ENCODE peak calls at places on chromosomes 11 and 22, in nine cellular contexts. One of them, this sample, is unnamed.

GRCh38 chr11:70796601-70797000 is 398.3 kb downstream of the CTTN start:
- DNase-seq in ovary: no peak
- DNase-seq in IMR-90: no peak
- DNase-seq in colonic mucosa: no peak
- DNase-seq in brain microvascular endothelial cell: no peak
- DNase-seq in lung: no peak
- DNase-seq in testis: no peak
- DNase-seq in mucosa of descending colon: no peak
- DNase-seq in fibroblast of the aortic adventitia: no peak
- DNase-seq in this sample: no peak

GRCh38 chr22:20613301-20613700 is 105.9 kb downstream of the MED15 start:
- DNase-seq in ovary: no peak
- DNase-seq in IMR-90: no peak
- DNase-seq in lung: no peak
- DNase-seq in brain microvascular endothelial cell: no peak
- DNase-seq in colonic mucosa: no peak
- DNase-seq in mucosa of descending colon: no peak
- DNase-seq in testis: no peak
- DNase-seq in fibroblast of the aortic adventitia: no peak
- DNase-seq in this sample: no peak

GRCh38 chr11:279040-279965 is 1.1 kb downstream of the NLRP6 start:
- DNase-seq in fibroblast of the aortic adventitia: no peak
- DNase-seq in colonic mucosa: no peak
- DNase-seq in brain microvascular endothelial cell: no peak
- DNase-seq in testis: no peak
- DNase-seq in mucosa of descending colon: peak; percentile 55
- DNase-seq in ovary: no peak
- DNase-seq in lung: no peak
- DNase-seq in IMR-90: no peak
- DNase-seq in this sample: no peak

GRCh38 chr11:132648841-132649240 is 883.5 kb downstream of the OPCML start:
- DNase-seq in brain microvascular endothelial cell: peak; percentile 42
- DNase-seq in ovary: no peak
- DNase-seq in lung: no peak
- DNase-seq in colonic mucosa: no peak
- DNase-seq in IMR-90: peak; percentile 2
- DNase-seq in testis: no peak
- DNase-seq in mucosa of descending colon: no peak
- DNase-seq in fibroblast of the aortic adventitia: no peak
- DNase-seq in this sample: no peak

GRCh38 chr11:20337526-20338154 is 25.9 kb upstream of the HTATIP2 start:
- DNase-seq in lung: no peak
- DNase-seq in fibroblast of the aortic adventitia: peak; percentile 43
- DNase-seq in mucosa of descending colon: no peak
- DNase-seq in testis: peak; percentile 25
- DNase-seq in ovary: no peak
- DNase-seq in colonic mucosa: no peak
- DNase-seq in brain microvascular endothelial cell: peak; percentile 20
- DNase-seq in IMR-90: peak; percentile 11
- DNase-seq in this sample: no peak

GRCh38 chr11:94283678-94284077 is 20.7 kb upstream of the IZUMO1R start:
- DNase-seq in fibroblast of the aortic adventitia: peak; percentile 12
- DNase-seq in IMR-90: no peak
- DNase-seq in lung: no peak
- DNase-seq in colonic mucosa: no peak
- DNase-seq in ovary: peak; percentile 37
- DNase-seq in brain microvascular endothelial cell: no peak
- DNase-seq in testis: peak; percentile 36
- DNase-seq in mucosa of descending colon: no peak
- DNase-seq in this sample: no peak

GRCh38 chr11:11069741-11070550 is 212.1 kb upstream of the ZBED5 start:
- DNase-seq in testis: no peak
- DNase-seq in brain microvascular endothelial cell: no peak
- DNase-seq in IMR-90: no peak
- DNase-seq in mucosa of descending colon: no peak
- DNase-seq in lung: peak; percentile 15
- DNase-seq in colonic mucosa: no peak
- DNase-seq in ovary: no peak
- DNase-seq in fibroblast of the aortic adventitia: no peak
- DNase-seq in this sample: peak; percentile 14

GRCh38 chr11:15745266-15745665 is 611.1 kb downstream of the SOX6 start:
- DNase-seq in IMR-90: peak; percentile 50
- DNase-seq in testis: no peak
- DNase-seq in brain microvascular endothelial cell: peak; percentile 22
- DNase-seq in ovary: no peak
- DNase-seq in mucosa of descending colon: no peak
- DNase-seq in colonic mucosa: no peak
- DNase-seq in lung: no peak
- DNase-seq in fibroblast of the aortic adventitia: no peak
- DNase-seq in this sample: no peak

GRCh38 chr11:20522536-20522935 is 76.9 kb upstream of the SLC6A5 start:
- DNase-seq in IMR-90: no peak
- DNase-seq in brain microvascular endothelial cell: no peak
- DNase-seq in ovary: no peak
- DNase-seq in colonic mucosa: no peak
- DNase-seq in lung: no peak
- DNase-seq in testis: no peak
- DNase-seq in fibroblast of the aortic adventitia: no peak
- DNase-seq in mucosa of descending colon: no peak
- DNase-seq in this sample: no peak

GRCh38 chr11:110176366-110177056 is 83.3 kb downstream of the ZC3H12C start:
- DNase-seq in fibroblast of the aortic adventitia: no peak
- DNase-seq in colonic mucosa: no peak
- DNase-seq in testis: no peak
- DNase-seq in brain microvascular endothelial cell: no peak
- DNase-seq in lung: no peak
- DNase-seq in mucosa of descending colon: no peak
- DNase-seq in ovary: no peak
- DNase-seq in IMR-90: peak; percentile 51
- DNase-seq in this sample: peak; percentile 62

GRCh38 chr11:106208795-106209194 is 131.3 kb downstream of the AASDHPPT start:
- DNase-seq in mucosa of descending colon: no peak
- DNase-seq in brain microvascular endothelial cell: no peak
- DNase-seq in colonic mucosa: no peak
- DNase-seq in ovary: no peak
- DNase-seq in fibroblast of the aortic adventitia: no peak
- DNase-seq in lung: no peak
- DNase-seq in IMR-90: no peak
- DNase-seq in testis: no peak
- DNase-seq in this sample: no peak

GRCh38 chr22:38228873-38229740 is 27.3 kb downstream of the MAFF start:
- DNase-seq in colonic mucosa: peak; percentile 87
- DNase-seq in brain microvascular endothelial cell: peak; percentile 70
- DNase-seq in lung: no peak
- DNase-seq in fibroblast of the aortic adventitia: peak; percentile 92
- DNase-seq in mucosa of descending colon: peak; percentile 75
- DNase-seq in IMR-90: peak; percentile 57
- DNase-seq in testis: peak; percentile 37
- DNase-seq in ovary: no peak
- DNase-seq in this sample: peak; percentile 71

GRCh38 chr11:133900176-133901105 is 55.1 kb upstream of the SPATA19 start:
- DNase-seq in brain microvascular endothelial cell: no peak
- DNase-seq in mucosa of descending colon: no peak
- DNase-seq in colonic mucosa: no peak
- DNase-seq in ovary: no peak
- DNase-seq in lung: no peak
- DNase-seq in IMR-90: no peak
- DNase-seq in fibroblast of the aortic adventitia: no peak
- DNase-seq in testis: peak; percentile 6
- DNase-seq in this sample: no peak

GRCh38 chr22:35761037-35761436 is 43.4 kb downstream of the APOL5 start:
- DNase-seq in ovary: no peak
- DNase-seq in IMR-90: peak; percentile 24
- DNase-seq in mucosa of descending colon: no peak
- DNase-seq in testis: no peak
- DNase-seq in colonic mucosa: no peak
- DNase-seq in lung: no peak
- DNase-seq in brain microvascular endothelial cell: no peak
- DNase-seq in fibroblast of the aortic adventitia: peak; percentile 35
- DNase-seq in this sample: peak; percentile 50

DNA sequence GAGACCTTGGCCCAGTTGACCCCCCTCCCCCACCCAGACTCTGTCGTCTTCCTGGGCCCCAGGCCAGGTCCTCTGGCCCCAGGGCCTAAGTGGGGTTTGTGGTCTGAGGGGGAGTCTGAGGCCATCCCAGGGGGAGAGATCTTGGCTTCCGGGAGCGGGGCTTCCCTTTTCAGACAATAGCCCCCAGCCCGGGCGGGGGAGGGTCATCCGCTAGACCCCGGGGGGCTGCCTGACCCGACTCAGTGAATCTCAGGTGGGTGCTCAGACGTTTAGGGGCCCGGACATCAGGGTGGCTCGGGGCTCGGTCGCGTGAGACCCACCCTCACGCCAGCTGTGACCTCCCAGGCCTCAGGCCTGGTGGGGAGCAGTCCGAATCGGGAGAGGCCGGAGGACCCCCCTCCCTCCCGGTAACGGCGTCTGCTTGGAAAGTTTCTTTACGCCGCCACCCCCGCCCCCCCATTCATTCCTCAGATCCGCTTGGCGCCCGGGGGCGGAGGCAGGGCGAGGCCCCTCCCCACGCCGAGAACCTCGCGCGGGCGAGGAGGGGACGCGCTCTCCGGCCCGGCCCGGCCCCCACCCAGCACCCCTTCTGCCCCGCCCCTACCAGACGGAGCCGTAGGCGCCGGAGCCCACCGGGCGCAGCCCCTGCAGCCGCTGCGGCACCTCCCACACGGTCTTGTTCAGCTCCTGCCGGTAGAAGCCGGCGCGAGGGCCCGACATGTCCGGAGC is 443 bp downstream of the MAPK11 start:
- DNase-seq in mucosa of descending colon: peak; percentile 54
- DNase-seq in lung: no peak
- DNase-seq in colonic mucosa: no peak
- DNase-seq in testis: peak; percentile 49
- DNase-seq in IMR-90: peak; percentile 31
- DNase-seq in ovary: no peak
- DNase-seq in brain microvascular endothelial cell: no peak
- DNase-seq in fibroblast of the aortic adventitia: peak; percentile 35
- DNase-seq in this sample: peak; percentile 81
- H3K4me3 ChIP-seq in mucosa of descending colon: no peak overlapping the region
- H3K4me3 ChIP-seq in lung: peak overlapping the region; percentile 32
- H3K4me3 ChIP-seq in colonic mucosa: peak overlapping the region; percentile 35
- H3K4me3 ChIP-seq in testis: peak overlapping the region; percentile 45
- H3K4me3 ChIP-seq in IMR-90: peak overlapping the region; percentile 56
- H3K4me3 ChIP-seq in ovary: peak overlapping the region; percentile 45
- H3K4me3 ChIP-seq in brain microvascular endothelial cell: peak overlapping the region; percentile 43
- H3K4me3 ChIP-seq in fibroblast of the aortic adventitia: peak overlapping the region; percentile 64
- H3K4me3 ChIP-seq in this sample: peak overlapping the region; percentile 38

GRCh38 chr22:43481528-43482309 is 69.9 kb downstream of the MPPED1 start:
- DNase-seq in lung: no peak
- DNase-seq in IMR-90: no peak
- DNase-seq in fibroblast of the aortic adventitia: no peak
- DNase-seq in brain microvascular endothelial cell: no peak
- DNase-seq in testis: no peak
- DNase-seq in mucosa of descending colon: no peak
- DNase-seq in colonic mucosa: no peak
- DNase-seq in ovary: no peak
- DNase-seq in this sample: no peak
- TF ChIP-seq CTCF in lung: no peak
- TF ChIP-seq CTCF in IMR-90: no peak
- TF ChIP-seq CTCF in fibroblast of the aortic adventitia: no peak
- TF ChIP-seq CTCF in brain microvascular endothelial cell: no peak
- TF ChIP-seq CTCF in testis: no peak
- TF ChIP-seq CTCF in mucosa of descending colon: no peak
- TF ChIP-seq CTCF in colonic mucosa: no peak
- TF ChIP-seq CTCF in ovary: peak; percentile 12
- TF ChIP-seq CTCF in this sample: no peak

DNA sequence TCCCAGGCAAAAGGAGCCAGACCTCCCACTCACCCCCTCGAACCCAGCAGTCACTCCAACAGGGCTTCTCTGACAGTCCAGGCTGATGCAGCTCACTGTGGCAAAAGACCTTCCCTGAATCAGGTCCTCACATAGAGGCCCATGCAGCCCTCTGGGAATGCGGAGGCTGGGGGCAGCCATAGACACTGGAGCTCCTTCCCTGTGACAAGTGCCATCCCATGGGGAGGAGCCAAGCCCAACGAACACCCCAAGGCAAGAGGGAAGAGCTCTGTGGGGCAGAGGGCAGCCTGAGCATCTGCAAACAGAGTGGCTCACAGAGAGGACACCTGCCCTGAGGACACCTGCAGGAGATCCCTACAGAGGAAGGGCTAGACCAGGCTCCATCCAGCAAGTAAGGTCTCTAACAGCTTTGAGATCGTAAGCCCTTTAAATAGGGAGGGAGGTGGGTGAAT is at the start of gene LINC01488:
- DNase-seq in IMR-90: no peak
- DNase-seq in testis: no peak
- DNase-seq in brain microvascular endothelial cell: no peak
- DNase-seq in lung: no peak
- DNase-seq in mucosa of descending colon: peak; percentile 35
- DNase-seq in fibroblast of the aortic adventitia: no peak
- DNase-seq in colonic mucosa: no peak
- DNase-seq in ovary: no peak
- DNase-seq in this sample: no peak
- H3K4me3 ChIP-seq in IMR-90: no peak within 1 kb of the TSS
- H3K4me3 ChIP-seq in testis: no peak within 1 kb of the TSS
- H3K4me3 ChIP-seq in brain microvascular endothelial cell: no peak within 1 kb of the TSS
- H3K4me3 ChIP-seq in lung: no peak within 1 kb of the TSS
- H3K4me3 ChIP-seq in mucosa of descending colon: no peak within 1 kb of the TSS
- H3K4me3 ChIP-seq in fibroblast of the aortic adventitia: no peak within 1 kb of the TSS
- H3K4me3 ChIP-seq in colonic mucosa: no peak within 1 kb of the TSS
- H3K4me3 ChIP-seq in ovary: no peak within 1 kb of the TSS
- H3K4me3 ChIP-seq in this sample: no peak within 1 kb of the TSS

GRCh38 chr22:48894064-48894671 is 933.5 kb downstream of the BRD1 start:
- DNase-seq in fibroblast of the aortic adventitia: no peak
- DNase-seq in mucosa of descending colon: no peak
- DNase-seq in colonic mucosa: peak; percentile 10
- DNase-seq in testis: no peak
- DNase-seq in brain microvascular endothelial cell: no peak
- DNase-seq in ovary: no peak
- DNase-seq in lung: no peak
- DNase-seq in IMR-90: no peak
- DNase-seq in this sample: no peak
- TF ChIP-seq CTCF in fibroblast of the aortic adventitia: no peak
- TF ChIP-seq CTCF in mucosa of descending colon: no peak
- TF ChIP-seq CTCF in colonic mucosa: no peak
- TF ChIP-seq CTCF in testis: no peak
- TF ChIP-seq CTCF in brain microvascular endothelial cell: no peak
- TF ChIP-seq CTCF in ovary: no peak
- TF ChIP-seq CTCF in lung: no peak
- TF ChIP-seq CTCF in IMR-90: no peak
- TF ChIP-seq CTCF in this sample: no peak

DNA sequence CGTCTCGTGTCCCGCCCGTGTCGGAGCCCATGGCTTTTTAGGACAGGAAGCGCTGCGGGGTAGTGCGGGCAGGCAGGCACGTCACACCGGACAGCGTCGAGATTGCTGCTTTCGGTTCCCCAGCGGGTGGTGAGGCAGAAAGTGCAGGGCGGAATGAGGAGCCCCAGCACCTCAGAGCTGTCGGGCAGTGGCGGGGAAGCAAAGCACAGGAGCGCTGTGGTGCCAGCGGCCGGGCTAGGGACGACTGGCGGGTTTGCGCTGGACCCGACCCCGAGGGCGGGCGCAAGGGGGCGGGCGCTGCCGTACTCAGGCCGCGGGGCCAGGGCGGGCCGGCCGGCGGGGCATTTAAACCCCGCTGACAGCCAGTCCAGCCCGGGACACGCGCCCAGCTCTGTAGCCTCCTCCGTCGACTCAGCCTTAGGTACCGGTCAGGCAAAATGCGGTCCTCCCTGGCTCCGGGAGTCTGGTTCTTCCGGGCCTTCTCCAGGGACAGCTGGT is at the start of gene SLC37A2:
- DNase-seq in colonic mucosa: peak; percentile 40
- DNase-seq in IMR-90: peak; percentile 54
- DNase-seq in mucosa of descending colon: peak; percentile 71
- DNase-seq in testis: peak; percentile 56
- DNase-seq in ovary: peak; percentile 51
- DNase-seq in fibroblast of the aortic adventitia: peak; percentile 47
- DNase-seq in brain microvascular endothelial cell: peak; percentile 27
- DNase-seq in lung: peak; percentile 59
- DNase-seq in this sample: peak; percentile 58
- H3K4me3 ChIP-seq in colonic mucosa: peak within 1 kb of the TSS; percentile 65
- H3K4me3 ChIP-seq in IMR-90: peak within 1 kb of the TSS; percentile 75
- H3K4me3 ChIP-seq in mucosa of descending colon: peak within 1 kb of the TSS; percentile 9
- H3K4me3 ChIP-seq in testis: peak within 1 kb of the TSS; percentile 55
- H3K4me3 ChIP-seq in ovary: peak within 1 kb of the TSS; percentile 59
- H3K4me3 ChIP-seq in fibroblast of the aortic adventitia: peak within 1 kb of the TSS; percentile 77
- H3K4me3 ChIP-seq in brain microvascular endothelial cell: peak within 1 kb of the TSS; percentile 76
- H3K4me3 ChIP-seq in lung: peak within 1 kb of the TSS; percentile 61
- H3K4me3 ChIP-seq in this sample: peak within 1 kb of the TSS; percentile 77